ENCODE peak calls at places on chromosomes 4 and X, in seven cellular contexts. F is CD8-positive, alpha-beta memory T cell; O is WERI-Rb-1; N is fibroblast of lung; C is GM12878; W is pancreas; P is mesenchymal stem cell. V is an unnamed sample. For H3K9me3, the result is how much of the 10 kb centered on the place peaks cover.

GRCh38 chr4:40842318-40842717 is 92.6 kb downstream of the NSUN7 start:
- DNase-seq in F (no peak), O (no peak), N (peak), C (no peak), W (no peak), P (no peak), V (no peak)

GRCh38 chr4:89657931-89658700 is 178.8 kb downstream of the SNCA start:
- DNase-seq in F (no peak), O (no peak), N (peak), C (no peak), W (no peak), P (peak), V (no peak)

GRCh38 chr4:108168672-108169562 is at the start of gene LEF1:
- DNase-seq in F (peak), O (peak), N (peak), C (no peak), W (peak), P (peak), V (peak)

GRCh38 chrX:133640161-133641015 is 225.1 kb upstream of the GPC4 start:
- DNase-seq in F (no peak), O (no peak), N (no peak), C (no peak), W (no peak), P (no peak), V (peak)

GRCh38 chr4:62543002-62543401 is 1342.9 kb downstream of the ADGRL3 start:
- DNase-seq in F (no peak), O (no peak), N (no peak), C (no peak), W (no peak), P (no peak), V (no peak)

GRCh38 chr4:156686120-156686519 is 285.5 kb downstream of the PDGFC start:
- DNase-seq in F (no peak), O (peak), N (peak), C (no peak), W (no peak), P (peak), V (no peak)

GRCh38 chr4:97938141-97938540 is 205.1 kb downstream of the STPG2 start:
- DNase-seq in F (no peak), O (peak), N (no peak), C (no peak), W (no peak), P (no peak), V (no peak)

GRCh38 chr4:148946271-148946670 is 504.1 kb upstream of the NR3C2 start:
- DNase-seq in F (no peak), O (no peak), N (no peak), C (no peak), W (no peak), P (no peak), V (no peak)

GRCh38 chrX:71056857-71057256 is 11.3 kb downstream of the SNX12 start:
- DNase-seq in F (no peak), O (no peak), N (peak), C (no peak), W (no peak), P (no peak), V (no peak)

GRCh38 chr4:110621839-110622751 is 782 bp downstream of the PITX2 start:
- DNase-seq in F (no peak), O (peak), N (no peak), C (no peak), W (peak), P (peak), V (no peak)

GRCh38 chr4:12924253-12924652 is 559.9 kb downstream of the RAB28 start:
- DNase-seq in F (no peak), O (no peak), N (no peak), C (no peak), W (no peak), P (no peak), V (no peak)

GRCh38 chrX:47515941-47516649 is 33.1 kb upstream of the ZNF41 start:
- DNase-seq in F (no peak), O (no peak), N (peak), C (no peak), W (no peak), P (peak), V (no peak)

GRCh38 chr4:47235721-47236120 is 204.4 kb downstream of the GABRB1 start:
- DNase-seq in F (no peak), O (no peak), N (no peak), C (no peak), W (no peak), P (no peak), V (no peak)

GRCh38 chr4:183876268-183876934 is 28.7 kb upstream of the STOX2 start:
- DNase-seq in F (no peak), O (no peak), N (peak), C (no peak), W (peak), P (peak), V (no peak)

GRCh38 chrX:77788050-77788449 is 2.0 kb upstream of the ATRX start:
- DNase-seq in F (peak), O (no peak), N (peak), C (no peak), W (no peak), P (peak), V (no peak)

GRCh38 chrX:57453901-57454300 is 137.9 kb upstream of the ZXDB start:
- DNase-seq in F (peak), O (peak), N (no peak), C (peak), W (no peak), P (no peak), V (peak)

GRCh38 chr4:113761682-113762060 is at the start of gene CAMK2D:
- DNase-seq in F (peak), O (peak), N (peak), C (peak), W (no peak), P (peak), V (peak)

GRCh38 chrX:123173833-123174232 is 10.2 kb upstream of the GRIA3 start:
- DNase-seq in F (no peak), O (no peak), N (peak), C (no peak), W (no peak), P (no peak), V (no peak)

GRCh38 chr4:137601924-137602323 is 69.6 kb upstream of the PCDH18 start:
- DNase-seq in F (no peak), O (no peak), N (no peak), C (no peak), W (no peak), P (peak), V (no peak)

GRCh38 chr4:127622923-127623754 is 9.6 kb upstream of the INTU start:
- DNase-seq in F (no peak), O (no peak), N (peak), C (no peak), W (peak), P (no peak), V (peak)

GRCh38 chr4:11232004-11232403 is 196.7 kb downstream of the HS3ST1 start:
- DNase-seq in F (no peak), O (no peak), N (no peak), C (no peak), W (no peak), P (peak), V (no peak)

GRCh38 chr4:127783026-127783769 is 1.1 kb downstream of the HSPA4L start:
- DNase-seq in F (no peak), O (peak), N (peak), C (no peak), W (peak), P (peak), V (peak)

GRCh38 chr4:188811116-188811515 is 671.9 kb downstream of the TRIML1 start:
- DNase-seq in F (no peak), O (no peak), N (no peak), C (no peak), W (no peak), P (no peak), V (no peak)

GRCh38 chr4:183443609-183444148 is 757 bp upstream of the CDKN2AIP start:
- DNase-seq in F (no peak), O (peak), N (no peak), C (no peak), W (no peak), P (no peak), V (peak)

GRCh38 chr4:181761130-181761529 is 482.1 kb upstream of the TENM3 start:
- DNase-seq in F (no peak), O (no peak), N (peak), C (no peak), W (no peak), P (no peak), V (no peak)

GRCh38 chrX:5042563-5042962 is 1186.1 kb downstream of the NLGN4X start:
- DNase-seq in F (no peak), O (no peak), N (no peak), C (no peak), W (no peak), P (no peak), V (no peak)

GRCh38 chrX:55867254-55867653 is 149.7 kb downstream of the RRAGB start:
- DNase-seq in F (no peak), O (no peak), N (peak), C (peak), W (no peak), P (peak), V (no peak)
- H3K9me3 ChIP-seq in F (under half), O (under half), N (under half), C (under half), W (under half), P (under half), V (under half)

DNA sequence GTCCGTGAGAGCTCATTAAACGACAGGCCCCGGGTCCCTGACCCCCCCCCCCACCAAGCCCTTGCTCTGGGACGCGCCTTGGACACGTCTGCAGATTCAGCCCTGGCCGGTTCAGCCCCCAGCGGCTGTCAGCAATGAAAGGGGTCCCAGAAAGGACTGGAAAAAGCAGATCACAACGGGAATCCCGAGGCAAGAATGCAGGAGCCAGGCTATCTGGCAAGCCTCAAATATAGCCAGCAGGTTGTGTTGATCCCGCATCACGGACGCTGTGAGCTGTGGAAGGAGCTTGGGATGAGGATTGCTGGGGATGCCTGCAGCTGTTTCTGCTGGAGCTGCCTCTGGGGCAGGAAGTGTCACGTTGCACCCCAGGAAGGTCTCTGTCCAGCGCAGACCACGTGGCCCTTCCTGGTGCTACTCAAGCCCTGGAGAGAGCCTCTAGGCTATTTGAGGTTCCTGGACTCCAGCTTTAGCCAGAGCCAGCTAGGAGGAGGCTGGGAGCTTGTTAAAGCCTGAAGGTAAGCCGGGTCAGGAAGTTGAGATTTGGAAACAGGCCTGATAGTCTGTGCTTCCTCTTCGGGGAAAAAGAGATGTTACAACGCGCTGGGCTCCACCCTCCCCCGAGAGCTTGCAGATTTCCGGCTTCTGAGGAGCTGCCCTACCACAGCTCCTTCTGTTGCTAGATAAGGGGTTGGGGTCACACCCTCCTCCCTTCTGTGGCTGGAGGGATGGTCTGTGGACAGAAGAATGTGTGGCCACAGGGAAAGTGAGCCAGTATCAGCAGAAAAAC is 19.3 kb upstream of the CSF2RA start:
- DNase-seq in F (peak), O (peak), N (no peak), C (peak), W (no peak), P (peak), V (peak)
- H3K4me3 ChIP-seq in F (peak), O (peak), N (no peak), C (no peak), W (no peak), P (no peak), V (no peak)

GRCh38 chr4:72987741-72988729 is 81.5 kb downstream of the COX18 start:
- DNase-seq in F (no peak), O (no peak), N (no peak), C (no peak), W (no peak), P (no peak), V (no peak)

GRCh38 chr4:72993876-72994275 is 75.6 kb downstream of the COX18 start:
- DNase-seq in F (no peak), O (no peak), N (no peak), C (no peak), W (no peak), P (no peak), V (no peak)

GRCh38 chr4:72997409-72997808 is 72.1 kb downstream of the COX18 start:
- DNase-seq in F (no peak), O (no peak), N (no peak), C (no peak), W (no peak), P (no peak), V (no peak)

DNA sequence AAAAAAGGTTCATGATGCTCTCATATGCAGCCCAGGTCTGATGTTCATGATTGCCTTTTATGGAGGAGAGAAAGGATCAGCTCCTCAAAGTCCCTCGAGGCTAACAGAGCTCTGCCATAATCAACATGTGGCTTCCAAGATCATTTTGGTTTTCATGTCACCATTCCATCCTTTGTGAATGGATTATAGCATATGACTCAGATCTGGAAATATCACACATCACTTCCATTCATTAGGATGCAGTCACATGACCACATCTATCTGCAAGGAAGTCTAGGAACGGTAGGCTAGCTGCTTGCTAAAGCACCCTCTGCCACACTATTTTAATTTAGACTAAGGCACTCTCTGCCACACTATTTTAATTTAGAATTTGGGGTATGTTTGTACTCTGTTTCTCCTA is 77.6 kb downstream of the COX18 start:
- DNase-seq in F (no peak), O (no peak), N (no peak), C (no peak), W (no peak), P (no peak), V (no peak)
- H3K9me3 ChIP-seq in F (under half), O (under half), N (under half), C (under half), W (under half), P (under half), V (under half)

GRCh38 chr4:178958725-178959440 is 1516.6 kb upstream of the AGA start:
- DNase-seq in F (no peak), O (no peak), N (no peak), C (no peak), W (no peak), P (no peak), V (no peak)
- H3K4me3 ChIP-seq in F (no peak), O (no peak), N (no peak), C (no peak), W (no peak), P (no peak), V (no peak)